ENCODE peak calls at places on chromosomes 13 and 19, in five cellular contexts. Q, Y, L, G and I are unnamed samples.
A peak's percentile ranks its signal among the peaks of the same experiment; 100 is the strongest.

GRCh38 chr13:20294497-20294896 is 62.4 kb upstream of the GJB6 start:
- DNase-seq in Q (no peak), Y (no peak), L (no peak), G (no peak), I (no peak)

GRCh38 chr13:33057019-33057785 is 41.0 kb downstream of the KL start:
- DNase-seq in Q (no peak), Y (no peak), L (no peak), G (peak; percentile 29), I (no peak)

GRCh38 chr13:91045351-91046034 is 302.0 kb upstream of the MIR17HG start:
- DNase-seq in Q (no peak), Y (no peak), L (no peak), G (no peak), I (no peak)

GRCh38 chr13:73684286-73684685 is 449.9 kb downstream of the KLF12 start:
- DNase-seq in Q (no peak), Y (no peak), L (no peak), G (no peak), I (no peak)

GRCh38 chr19:38773469-38774177 is at the start of gene LGALS7:
- DNase-seq in Q (no peak), Y (no peak), L (no peak), G (no peak), I (no peak)

GRCh38 chr19:48967346-48968178 is 2.5 kb downstream of the FTL start:
- DNase-seq in Q (no peak), Y (peak; percentile 44), L (no peak), G (no peak), I (peak; percentile 73)

GRCh38 chr13:29855009-29855408 is 4.6 kb upstream of the UBL3 start:
- DNase-seq in Q (no peak), Y (no peak), L (no peak), G (no peak), I (no peak)

GRCh38 chr19:38115264-38115802 is 108.7 kb downstream of the DPF1 start:
- DNase-seq in Q (no peak), Y (no peak), L (no peak), G (no peak), I (no peak)

GRCh38 chr13:24151864-24152263 is 8.7 kb upstream of the SPATA13 start:
- DNase-seq in Q (no peak), Y (no peak), L (no peak), G (no peak), I (no peak)

GRCh38 chr19:16038196-16038695 is 38.0 kb upstream of the TPM4 start:
- DNase-seq in Q (no peak), Y (no peak), L (no peak), G (no peak), I (no peak)

GRCh38 chr13:106499905-106500304 is 35.6 kb downstream of the EFNB2 start:
- DNase-seq in Q (no peak), Y (no peak), L (no peak), G (no peak), I (peak; percentile 25)

GRCh38 chr19:36113895-36114762 is 546 bp downstream of the POLR2I start:
- DNase-seq in Q (no peak), Y (peak; percentile 33), L (peak; percentile 19), G (no peak), I (peak; percentile 69)

GRCh38 chr19:16741084-16741483 is 21.4 kb downstream of the NWD1 start:
- DNase-seq in Q (no peak), Y (no peak), L (no peak), G (no peak), I (no peak)

GRCh38 chr13:36259361-36260137 is 38.1 kb downstream of the CCDC169 start:
- DNase-seq in Q (no peak), Y (no peak), L (no peak), G (peak; percentile 31), I (no peak)

GRCh38 chr13:21812192-21812626 is 141.3 kb downstream of the FGF9 start:
- DNase-seq in Q (no peak), Y (no peak), L (no peak), G (no peak), I (no peak)

GRCh38 chr13:101917475-101917810 is 465.0 kb downstream of the ITGBL1 start:
- DNase-seq in Q (no peak), Y (no peak), L (no peak), G (peak; percentile 16), I (peak; percentile 10)

GRCh38 chr19:19434483-19435045 is 29.1 kb downstream of the GATAD2A start:
- DNase-seq in Q (no peak), Y (peak; percentile 66), L (no peak), G (no peak), I (no peak)

GRCh38 chr13:47708386-47708785 is 292.7 kb downstream of the SUCLA2 start:
- DNase-seq in Q (no peak), Y (no peak), L (no peak), G (no peak), I (peak; percentile 55)

GRCh38 chr19:54307389-54307788 is 5.6 kb downstream of the LILRA5 start:
- DNase-seq in Q (no peak), Y (no peak), L (no peak), G (no peak), I (no peak)

GRCh38 chr13:83057119-83057518 is 825.2 kb downstream of the SLITRK1 start:
- DNase-seq in Q (no peak), Y (no peak), L (no peak), G (no peak), I (peak; percentile 21)

GRCh38 chr19:48806818-48807589 is 3.8 kb downstream of the BCAT2 start:
- DNase-seq in Q (no peak), Y (no peak), L (no peak), G (peak; percentile 66), I (peak; percentile 62)

GRCh38 chr13:46687810-46688209 is 109.2 kb downstream of the ESD start:
- DNase-seq in Q (no peak), Y (no peak), L (no peak), G (no peak), I (no peak)

GRCh38 chr19:6556480-6556879 is 25.7 kb downstream of the TNFSF9 start:
- DNase-seq in Q (no peak), Y (no peak), L (no peak), G (no peak), I (no peak)

GRCh38 chr13:27354379-27354778 is 70.0 kb upstream of the GTF3A start:
- DNase-seq in Q (no peak), Y (no peak), L (no peak), G (no peak), I (peak; percentile 51)

GRCh38 chr13:74850893-74851292 is 631.1 kb downstream of the TBC1D4 start:
- DNase-seq in Q (no peak), Y (no peak), L (no peak), G (no peak), I (no peak)

GRCh38 chr13:111791131-111791530 is 275.8 kb upstream of the SOX1 start:
- DNase-seq in Q (no peak), Y (no peak), L (no peak), G (no peak), I (no peak)

GRCh38 chr19:29122185-29122584 is 90.8 kb downstream of the UQCRFS1 start:
- DNase-seq in Q (no peak), Y (no peak), L (no peak), G (no peak), I (no peak)

GRCh38 chr19:50461066-50461875 is 15.0 kb upstream of the EMC10 start:
- DNase-seq in Q (no peak), Y (peak; percentile 50), L (peak; percentile 67), G (peak; percentile 67), I (peak; percentile 59)

GRCh38 chr13:21402586-21403307 is 56.4 kb downstream of the ZDHHC20 start:
- DNase-seq in Q (no peak), Y (no peak), L (no peak), G (no peak), I (peak; percentile 58)

GRCh38 chr19:18499055-18499775 is 22.7 kb downstream of the ELL start:
- DNase-seq in Q (no peak), Y (no peak), L (no peak), G (no peak), I (no peak)

DNA sequence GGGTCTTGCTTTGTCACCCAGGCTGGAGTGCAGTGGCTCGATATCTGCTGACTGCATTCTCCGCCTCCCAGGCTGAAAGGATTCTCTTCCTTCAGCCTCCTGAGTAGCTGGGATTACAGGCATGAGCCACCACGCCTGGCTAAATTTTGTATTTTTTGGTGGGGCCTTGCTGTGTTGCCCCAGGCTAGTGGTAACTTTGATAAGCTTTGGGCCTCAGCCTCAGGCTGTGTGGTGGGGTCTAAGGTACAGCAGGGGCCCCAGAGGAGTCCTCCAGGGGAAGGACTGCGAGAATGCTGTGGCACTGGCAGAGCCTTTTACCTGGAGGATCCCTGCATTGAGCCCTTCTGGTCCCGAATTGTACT is 7.2 kb downstream of the DOT1L start:
- DNase-seq in Q (no peak), Y (no peak), L (no peak), G (no peak), I (no peak)
- H3K4me3 ChIP-seq in Q (no peak overlapping the region), Y (no peak overlapping the region), L (no peak overlapping the region), G (peak overlapping the region; percentile 40), I (no peak overlapping the region)

GRCh38 chr13:41075034-41075433 is 13.7 kb downstream of the WBP4 start:
- DNase-seq in Q (no peak), Y (no peak), L (peak; percentile 38), G (peak; percentile 50), I (peak; percentile 67)
- TF ChIP-seq CTCF in Q (peak; percentile 58), Y (peak; percentile 43), L (peak; percentile 57), G (peak; percentile 64), I (peak; percentile 36)

DNA sequence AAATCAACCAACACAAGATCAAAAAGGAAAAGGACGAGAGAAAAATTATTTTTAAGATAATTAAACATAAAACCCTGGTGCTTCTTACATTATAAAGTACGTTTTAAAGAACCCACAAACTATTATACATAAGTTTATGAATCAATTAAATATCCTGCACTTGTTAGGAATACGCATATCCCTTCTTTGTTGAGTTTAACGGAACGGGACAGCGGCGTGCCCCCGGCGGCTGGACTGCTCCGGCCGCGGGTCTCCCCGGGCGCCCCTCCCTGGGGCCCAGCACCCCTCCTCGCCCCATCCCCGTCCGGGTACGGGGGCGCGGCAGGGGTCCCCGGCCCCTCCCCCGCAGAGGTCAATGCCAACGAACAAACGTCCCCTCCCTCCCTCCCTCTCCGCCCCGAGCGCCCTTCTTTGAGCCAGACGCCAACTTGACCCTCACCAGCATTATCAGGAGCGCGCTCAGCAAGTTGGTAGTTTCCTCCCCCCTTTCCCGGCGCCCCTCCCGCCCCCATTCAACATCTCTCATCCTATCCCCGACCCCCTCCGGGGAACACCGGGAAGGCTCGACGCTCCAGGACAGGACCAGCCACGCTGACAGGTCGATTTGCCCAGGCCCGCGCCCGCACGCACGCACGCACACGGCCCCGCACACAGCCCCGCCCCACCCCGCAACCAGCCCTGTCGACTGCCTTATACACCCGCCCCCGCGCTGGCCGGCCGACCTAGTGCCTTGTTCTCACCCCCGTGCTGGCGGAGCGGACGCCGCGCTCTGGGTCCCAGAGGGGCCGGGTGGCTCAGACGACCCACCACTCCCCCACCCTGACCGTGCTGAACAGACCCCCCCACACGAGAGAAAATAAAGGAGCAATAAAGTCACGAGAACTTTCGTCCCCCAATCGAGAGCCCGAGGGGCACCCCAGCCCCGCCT is 5.1 kb downstream of the LYL1 start:
- DNase-seq in Q (no peak), Y (peak; percentile 68), L (peak; percentile 67), G (no peak), I (no peak)
- H3K4me3 ChIP-seq in Q (peak overlapping the region; percentile 40), Y (peak overlapping the region; percentile 45), L (peak overlapping the region; percentile 30), G (peak overlapping the region; percentile 16), I (no peak overlapping the region)

GRCh38 chr19:44755219-44755618 is 6.7 kb downstream of the BCL3 start:
- DNase-seq in Q (no peak), Y (no peak), L (no peak), G (no peak), I (no peak)

GRCh38 chr19:44758596-44758995 is 10.1 kb downstream of the BCL3 start:
- DNase-seq in Q (no peak), Y (no peak), L (no peak), G (no peak), I (no peak)

GRCh38 chr19:44756089-44756562 is 7.6 kb downstream of the BCL3 start:
- DNase-seq in Q (no peak), Y (no peak), L (no peak), G (no peak), I (no peak)

GRCh38 chr19:44757735-44758505 is 9.4 kb downstream of the BCL3 start:
- DNase-seq in Q (no peak), Y (peak; percentile 85), L (no peak), G (peak; percentile 77), I (peak; percentile 87)

GRCh38 chr19:44757057-44757734 is 8.7 kb downstream of the BCL3 start:
- DNase-seq in Q (no peak), Y (peak; percentile 80), L (no peak), G (peak; percentile 83), I (peak; percentile 74)
- TF ChIP-seq CTCF in Q (no peak), Y (no peak), L (no peak), G (no peak), I (no peak)